ENCODE peak calls at places on chromosomes 4 and X, in four cellular contexts. I, H, S and L are unnamed samples.

GRCh38 chrX:49101629-49101984 is 21.9 kb upstream of the WDR45 start:
- DNase-seq in S (no peak), H (no peak), I (no peak), L (no peak)

GRCh38 chrX:29662759-29663503 is 552.4 kb upstream of the MAGEB2 start:
- DNase-seq in S (no peak), H (peak; percentile 67), I (peak; percentile 74), L (peak; percentile 95)

GRCh38 chrX:46327229-46328081 is 217.8 kb downstream of the ZNF674 start:
- DNase-seq in I (no peak), S (no peak), H (peak; percentile 75), L (peak; percentile 86)

GRCh38 chrX:56564182-56564885 is 907 bp downstream of the UBQLN2 start:
- DNase-seq in S (peak; percentile 27), I (no peak), H (peak; percentile 29), L (peak; percentile 40)

GRCh38 chr4:111323496-111323895 is 700.6 kb upstream of the PITX2 start:
- DNase-seq in I (peak; percentile 31), H (peak; percentile 87), S (no peak), L (peak; percentile 45)

GRCh38 chr4:38914859-38915258 is 47.3 kb downstream of the FAM114A1 start:
- DNase-seq in S (no peak), H (no peak), I (no peak), L (no peak)

GRCh38 chr4:122900314-122900713 is 22.1 kb downstream of the NUDT6 start:
- DNase-seq in S (no peak), I (no peak), H (no peak), L (no peak)

GRCh38 chrX:1248381-1249061 is 20.1 kb upstream of the CSF2RA start:
- DNase-seq in H (peak; percentile 38), I (no peak), S (no peak), L (peak; percentile 13)

GRCh38 chr4:73725499-73725898 is 14.9 kb upstream of the CXCL8 start:
- DNase-seq in H (no peak), I (no peak), S (no peak), L (no peak)

GRCh38 chr4:3766207-3766790 is at the start of gene ADRA2C:
- DNase-seq in S (peak; percentile 27), H (peak; percentile 13), I (no peak), L (no peak)

GRCh38 chr4:152719291-152719690 is 39.5 kb upstream of the TMEM154 start:
- DNase-seq in H (no peak), I (no peak), S (no peak), L (no peak)

GRCh38 chr4:38003628-38004027 is 43.4 kb downstream of the PTTG2 start:
- DNase-seq in S (no peak), H (no peak), I (no peak), L (no peak)

GRCh38 chrX:54042609-54043010 is 1.7 kb downstream of the PHF8 start:
- DNase-seq in I (no peak), H (peak; percentile 70), S (peak; percentile 40), L (peak; percentile 71)

GRCh38 chrX:130186645-130187044 is 14.9 kb downstream of the RAB33A start:
- DNase-seq in H (no peak), I (no peak), S (no peak), L (no peak)

GRCh38 chr4:144646523-144647094 is 653 bp downstream of the HHIP start:
- DNase-seq in I (no peak), S (peak; percentile 18), H (peak; percentile 37), L (no peak)

GRCh38 chr4:153603258-153603657 is 80.8 kb upstream of the TLR2 start:
- DNase-seq in I (no peak), H (no peak), S (no peak), L (no peak)

GRCh38 chrX:3204606-3205005 is 141.8 kb downstream of the MXRA5 start:
- DNase-seq in H (no peak), S (no peak), I (no peak), L (no peak)

GRCh38 chr4:183541081-183542045 is 36.5 kb downstream of the ING2 start:
- DNase-seq in H (no peak), I (no peak), S (no peak), L (no peak)

GRCh38 chrX:97229318-97229717 is 345.6 kb downstream of the RPA4 start:
- DNase-seq in I (no peak), S (no peak), H (no peak), L (no peak)

GRCh38 chr4:174996079-174996478 is 77.9 kb downstream of the ADAM29 start:
- DNase-seq in I (no peak), H (no peak), S (no peak), L (no peak)

GRCh38 chr4:112552668-112553067 is 36.7 kb upstream of the NEUROG2 start:
- DNase-seq in S (no peak), H (peak; percentile 85), I (peak; percentile 31), L (peak; percentile 50)

GRCh38 chrX:71619193-71619592 is 882 bp upstream of the CXCR3 start:
- DNase-seq in S (no peak), I (no peak), H (no peak), L (no peak)

GRCh38 chrX:7263961-7264360 is 116.0 kb upstream of the PUDP start:
- DNase-seq in H (peak; percentile 22), S (no peak), I (no peak), L (no peak)

GRCh38 chr4:167035390-167035789 is 198.9 kb downstream of the SPOCK3 start:
- DNase-seq in I (no peak), S (no peak), H (no peak), L (no peak)

GRCh38 chr4:158810487-158811215 is 41.8 kb downstream of the FNIP2 start:
- DNase-seq in I (peak; percentile 96), H (peak; percentile 93), S (peak; percentile 63), L (peak; percentile 83)

GRCh38 chr4:88981571-88981970 is 75.4 kb downstream of the FAM13A start:
- DNase-seq in H (no peak), S (no peak), I (no peak), L (no peak)

GRCh38 chr4:183342541-183343533 is 20.6 kb upstream of the CLDN24 start:
- DNase-seq in S (no peak), H (no peak), I (no peak), L (no peak)

GRCh38 chrX:70168238-70169188 is 8.8 kb upstream of the DGAT2L6 start:
- DNase-seq in S (peak; percentile 19), H (peak; percentile 79), I (peak; percentile 54), L (peak; percentile 83)

GRCh38 chrX:101658661-101659477 is 781 bp downstream of the ARMCX2 start:
- DNase-seq in S (peak; percentile 74), I (no peak), H (peak; percentile 64), L (peak; percentile 44)

GRCh38 chr4:143667461-143667860 is 33.0 kb downstream of the FREM3 start:
- DNase-seq in I (peak; percentile 52), S (no peak), H (peak; percentile 9), L (no peak)

GRCh38 chrX:140799216-140799615 is 89.7 kb downstream of the LINC00632 start:
- DNase-seq in S (no peak), H (peak; percentile 1), I (no peak), L (no peak)

GRCh38 chr4:154329268-154329858 is 162.2 kb downstream of the DCHS2 start:
- DNase-seq in H (peak; percentile 3), S (no peak), I (peak; percentile 13), L (peak; percentile 20)

GRCh38 chr4:148926861-148927260 is 484.6 kb upstream of the NR3C2 start:
- DNase-seq in I (peak; percentile 23), S (peak; percentile 12), H (no peak), L (no peak)

GRCh38 chr4:139815646-139816601 is 150.3 kb downstream of the MGST2 start:
- DNase-seq in I (peak; percentile 57), S (peak; percentile 56), H (peak; percentile 75), L (peak; percentile 86)

GRCh38 chr4:168475745-168476144 is 4.5 kb downstream of the DDX60L start:
- DNase-seq in H (no peak), S (no peak), I (no peak), L (no peak)

GRCh38 chr4:107519057-107519456 is 201.0 kb downstream of the PAPSS1 start:
- DNase-seq in I (no peak), H (peak; percentile 26), S (no peak), L (peak; percentile 24)

GRCh38 chr4:7209699-7210098 is 17.4 kb downstream of the SORCS2 start:
- DNase-seq in S (no peak), I (no peak), H (peak; percentile 22), L (no peak)

GRCh38 chrX:102860235-102860634 is 76.8 kb upstream of the RAB40AL start:
- DNase-seq in S (no peak), H (no peak), I (no peak), L (no peak)

GRCh38 chr4:93633721-93634120 is 194.8 kb upstream of the ATOH1 start:
- DNase-seq in H (no peak), S (no peak), I (no peak), L (no peak)

GRCh38 chr4:67207941-67208441 is 337.3 kb downstream of the CENPC start:
- DNase-seq in S (no peak), I (no peak), H (peak; percentile 1), L (no peak)